ENCODE peak calls at places on chromosomes 5 and 9, in six cellular contexts. One of them, this sample, is unnamed.

GRCh38 chr5:130116431-130116830 is 212.2 kb downstream of the CHSY3 start:
- DNase-seq in progenitor cell of endocrine pancreas: no peak
- DNase-seq in smooth muscle cell of the brain vasculature: no peak
- DNase-seq in stimulated activated naive CD8-positive, alpha-beta T cell treated with anti-CD3 and anti-CD28 coated beads, Interleukin-15, amount 100 ng/mL, for 72 hours: no peak
- DNase-seq in ELR: no peak
- DNase-seq in stimulated activated CD4-positive, alpha-beta T cell treated with anti-CD3 and anti-CD28 coated beads, Interleukin-4, amount 100 ng/mL, for 4 hours: no peak
- DNase-seq in this sample: no peak

GRCh38 chr5:14595189-14595588 is 13.6 kb downstream of the OTULINL start:
- DNase-seq in stimulated activated naive CD8-positive, alpha-beta T cell treated with anti-CD3 and anti-CD28 coated beads, Interleukin-15, amount 100 ng/mL, for 72 hours: peak; percentile 43
- DNase-seq in ELR: no peak
- DNase-seq in progenitor cell of endocrine pancreas: no peak
- DNase-seq in smooth muscle cell of the brain vasculature: no peak
- DNase-seq in stimulated activated CD4-positive, alpha-beta T cell treated with anti-CD3 and anti-CD28 coated beads, Interleukin-4, amount 100 ng/mL, for 4 hours: no peak
- DNase-seq in this sample: no peak

GRCh38 chr9:86239053-86239770 is 20.2 kb downstream of the C9orf153 start:
- DNase-seq in stimulated activated naive CD8-positive, alpha-beta T cell treated with anti-CD3 and anti-CD28 coated beads, Interleukin-15, amount 100 ng/mL, for 72 hours: no peak
- DNase-seq in smooth muscle cell of the brain vasculature: no peak
- DNase-seq in stimulated activated CD4-positive, alpha-beta T cell treated with anti-CD3 and anti-CD28 coated beads, Interleukin-4, amount 100 ng/mL, for 4 hours: no peak
- DNase-seq in ELR: peak; percentile 35
- DNase-seq in progenitor cell of endocrine pancreas: no peak
- DNase-seq in this sample: no peak

GRCh38 chr5:140011297-140011802 is 31.7 kb downstream of the NRG2 start:
- DNase-seq in stimulated activated CD4-positive, alpha-beta T cell treated with anti-CD3 and anti-CD28 coated beads, Interleukin-4, amount 100 ng/mL, for 4 hours: no peak
- DNase-seq in smooth muscle cell of the brain vasculature: no peak
- DNase-seq in progenitor cell of endocrine pancreas: no peak
- DNase-seq in stimulated activated naive CD8-positive, alpha-beta T cell treated with anti-CD3 and anti-CD28 coated beads, Interleukin-15, amount 100 ng/mL, for 72 hours: no peak
- DNase-seq in ELR: peak; percentile 32
- DNase-seq in this sample: no peak

GRCh38 chr5:165325201-165325600 is 1819.8 kb downstream of the MAT2B start:
- DNase-seq in smooth muscle cell of the brain vasculature: no peak
- DNase-seq in stimulated activated CD4-positive, alpha-beta T cell treated with anti-CD3 and anti-CD28 coated beads, Interleukin-4, amount 100 ng/mL, for 4 hours: no peak
- DNase-seq in stimulated activated naive CD8-positive, alpha-beta T cell treated with anti-CD3 and anti-CD28 coated beads, Interleukin-15, amount 100 ng/mL, for 72 hours: no peak
- DNase-seq in ELR: peak; percentile 1
- DNase-seq in progenitor cell of endocrine pancreas: no peak
- DNase-seq in this sample: no peak

GRCh38 chr9:78187763-78188495 is 47.9 kb upstream of the CEP78 start:
- DNase-seq in progenitor cell of endocrine pancreas: no peak
- DNase-seq in stimulated activated naive CD8-positive, alpha-beta T cell treated with anti-CD3 and anti-CD28 coated beads, Interleukin-15, amount 100 ng/mL, for 72 hours: no peak
- DNase-seq in stimulated activated CD4-positive, alpha-beta T cell treated with anti-CD3 and anti-CD28 coated beads, Interleukin-4, amount 100 ng/mL, for 4 hours: no peak
- DNase-seq in ELR: no peak
- DNase-seq in smooth muscle cell of the brain vasculature: no peak
- DNase-seq in this sample: no peak

GRCh38 chr5:103582364-103582763 is 19.8 kb upstream of the NUDT12 start:
- DNase-seq in stimulated activated naive CD8-positive, alpha-beta T cell treated with anti-CD3 and anti-CD28 coated beads, Interleukin-15, amount 100 ng/mL, for 72 hours: no peak
- DNase-seq in progenitor cell of endocrine pancreas: no peak
- DNase-seq in stimulated activated CD4-positive, alpha-beta T cell treated with anti-CD3 and anti-CD28 coated beads, Interleukin-4, amount 100 ng/mL, for 4 hours: no peak
- DNase-seq in smooth muscle cell of the brain vasculature: no peak
- DNase-seq in ELR: peak; percentile 69
- DNase-seq in this sample: peak; percentile 19

GRCh38 chr5:51060953-51061352 is 322.3 kb upstream of the ISL1 start:
- DNase-seq in smooth muscle cell of the brain vasculature: no peak
- DNase-seq in ELR: no peak
- DNase-seq in progenitor cell of endocrine pancreas: no peak
- DNase-seq in stimulated activated CD4-positive, alpha-beta T cell treated with anti-CD3 and anti-CD28 coated beads, Interleukin-4, amount 100 ng/mL, for 4 hours: no peak
- DNase-seq in stimulated activated naive CD8-positive, alpha-beta T cell treated with anti-CD3 and anti-CD28 coated beads, Interleukin-15, amount 100 ng/mL, for 72 hours: no peak
- DNase-seq in this sample: no peak

GRCh38 chr9:123401879-123402513 is 46.0 kb downstream of the CRB2 start:
- DNase-seq in progenitor cell of endocrine pancreas: peak; percentile 27
- DNase-seq in stimulated activated CD4-positive, alpha-beta T cell treated with anti-CD3 and anti-CD28 coated beads, Interleukin-4, amount 100 ng/mL, for 4 hours: no peak
- DNase-seq in ELR: peak; percentile 63
- DNase-seq in stimulated activated naive CD8-positive, alpha-beta T cell treated with anti-CD3 and anti-CD28 coated beads, Interleukin-15, amount 100 ng/mL, for 72 hours: no peak
- DNase-seq in smooth muscle cell of the brain vasculature: peak; percentile 36
- DNase-seq in this sample: peak; percentile 1

GRCh38 chr9:36152741-36153438 is 16.3 kb upstream of the CCIN start:
- DNase-seq in smooth muscle cell of the brain vasculature: no peak
- DNase-seq in stimulated activated CD4-positive, alpha-beta T cell treated with anti-CD3 and anti-CD28 coated beads, Interleukin-4, amount 100 ng/mL, for 4 hours: no peak
- DNase-seq in ELR: no peak
- DNase-seq in progenitor cell of endocrine pancreas: no peak
- DNase-seq in stimulated activated naive CD8-positive, alpha-beta T cell treated with anti-CD3 and anti-CD28 coated beads, Interleukin-15, amount 100 ng/mL, for 72 hours: no peak
- DNase-seq in this sample: no peak